ENCODE peak calls at places on chromosome 7, in eight cellular contexts. S is ELF-1, O is T-helper 1 cell, K is fibroblast of the aortic adventitia, G is GF-D8, T is NCI-H1105, P is NCI-H524, Z is brain microvascular endothelial cell. V is an unnamed sample.

GRCh38 chr7:42107484-42107883 is 129.5 kb downstream of the GLI3 start:
- DNase-seq in T (no peak), Z (no peak), P (no peak), K (peak), O (no peak), G (no peak), S (peak), V (no peak)

GRCh38 chr7:77281780-77282478 is 82.3 kb upstream of the FGL2 start:
- DNase-seq in O (no peak), S (no peak), Z (no peak), K (peak), G (no peak), P (no peak), T (no peak), V (no peak)

GRCh38 chr7:130994378-130995115 is 260.5 kb upstream of the KLF14 start:
- DNase-seq in Z (no peak), P (no peak), G (no peak), T (no peak), K (peak), O (no peak), S (no peak), V (peak)

GRCh38 chr7:111413796-111414195 is 148.5 kb downstream of the IMMP2L start:
- DNase-seq in P (no peak), T (no peak), K (no peak), O (no peak), Z (no peak), S (peak), G (no peak), V (no peak)

GRCh38 chr7:41886906-41887311 is 184.0 kb upstream of the INHBA start:
- DNase-seq in P (no peak), Z (peak), T (no peak), S (peak), K (peak), G (no peak), O (no peak), V (no peak)

GRCh38 chr7:34133983-34134782 is 228.8 kb downstream of the BMPER start:
- DNase-seq in S (peak), Z (peak), P (peak), T (peak), G (no peak), O (no peak), K (peak), V (peak)

GRCh38 chr7:27947581-27948278 is 207.8 kb downstream of the TAX1BP1 start:
- DNase-seq in T (no peak), Z (peak), O (no peak), S (no peak), P (peak), K (peak), G (no peak), V (no peak)

GRCh38 chr7:34451923-34452322 is 206.1 kb upstream of the NPSR1 start:
- DNase-seq in S (no peak), O (no peak), K (peak), P (no peak), T (no peak), Z (peak), G (no peak), V (no peak)

GRCh38 chr7:111343017-111343416 is 219.3 kb downstream of the IMMP2L start:
- DNase-seq in G (no peak), O (no peak), S (no peak), Z (no peak), T (no peak), P (no peak), K (no peak), V (no peak)

GRCh38 chr7:73851410-73852338 is 9.3 kb upstream of the TMEM270 start:
- DNase-seq in P (no peak), K (peak), G (peak), Z (peak), O (peak), T (no peak), S (no peak), V (no peak)

GRCh38 chr7:107643938-107644703 is 16.5 kb upstream of the SLC26A4 start:
- DNase-seq in S (no peak), P (no peak), G (no peak), T (no peak), O (no peak), Z (no peak), K (no peak), V (no peak)

GRCh38 chr7:131026297-131027003 is 292.4 kb upstream of the KLF14 start:
- DNase-seq in Z (no peak), T (no peak), P (peak), S (no peak), K (peak), G (peak), O (peak), V (no peak)

V was measured in anterior cingulate cortex.